ENCODE peak calls at places on chromosomes 1 and 21, in seven cellular contexts. One of them, this sample, is unnamed.
A peak's percentile ranks its signal among the peaks of the same experiment; 100 is the strongest.

GRCh38 chr21:35414511-35415139 is 365.5 kb upstream of the RUNX1 start:
- ATAC-seq in pancreas: no peak
- ATAC-seq in activated naive CD8-positive, alpha-beta T cell treated with anti-CD3 and anti-CD28 coated beads, Interleukin-2, amount 10 ng/mL, durations not matched to agents 7 days and 5 days: no peak
- ATAC-seq in activated CD8-positive, alpha-beta T cell treated with anti-CD3 and anti-CD28 coated beads for 36 hours: no peak
- ATAC-seq in stimulated activated effector memory CD8-positive, alpha-beta T cell treated with anti-CD3 and anti-CD28 coated beads, Interleukin-12 subunit alpha, Interleukin-12 subunit beta, amount 100 ng/mL, for 72 hours: no peak
- ATAC-seq in activated naive CD4-positive, alpha-beta T cell treated with anti-CD3 and anti-CD28 coated beads, Interleukin-2, amount 50 U/mL, for 72 hours: no peak
- ATAC-seq in stimulated activated naive B cell treated with anti-CD40 and anti-IgM and Interleukin-4, amounts not matched to agents 10 μg/mL and 1 μg/mL and 100 μg/mL, for 72 hours: no peak
- ATAC-seq in this sample: no peak

GRCh38 chr1:161119017-161119378 is 1.1 kb downstream of the NIT1 start:
- ATAC-seq in activated CD8-positive, alpha-beta T cell treated with anti-CD3 and anti-CD28 coated beads for 36 hours: no peak
- ATAC-seq in stimulated activated effector memory CD8-positive, alpha-beta T cell treated with anti-CD3 and anti-CD28 coated beads, Interleukin-12 subunit alpha, Interleukin-12 subunit beta, amount 100 ng/mL, for 72 hours: no peak
- ATAC-seq in pancreas: peak; percentile 35
- ATAC-seq in activated naive CD4-positive, alpha-beta T cell treated with anti-CD3 and anti-CD28 coated beads, Interleukin-2, amount 50 U/mL, for 72 hours: no peak
- ATAC-seq in activated naive CD8-positive, alpha-beta T cell treated with anti-CD3 and anti-CD28 coated beads, Interleukin-2, amount 10 ng/mL, durations not matched to agents 7 days and 5 days: no peak
- ATAC-seq in stimulated activated naive B cell treated with anti-CD40 and anti-IgM and Interleukin-4, amounts not matched to agents 10 μg/mL and 1 μg/mL and 100 μg/mL, for 72 hours: no peak
- ATAC-seq in this sample: no peak

GRCh38 chr1:226364129-226364899 is 43.6 kb downstream of the PARP1 start:
- ATAC-seq in activated naive CD8-positive, alpha-beta T cell treated with anti-CD3 and anti-CD28 coated beads, Interleukin-2, amount 10 ng/mL, durations not matched to agents 7 days and 5 days: no peak
- ATAC-seq in pancreas: no peak
- ATAC-seq in activated CD8-positive, alpha-beta T cell treated with anti-CD3 and anti-CD28 coated beads for 36 hours: no peak
- ATAC-seq in stimulated activated naive B cell treated with anti-CD40 and anti-IgM and Interleukin-4, amounts not matched to agents 10 μg/mL and 1 μg/mL and 100 μg/mL, for 72 hours: no peak
- ATAC-seq in activated naive CD4-positive, alpha-beta T cell treated with anti-CD3 and anti-CD28 coated beads, Interleukin-2, amount 50 U/mL, for 72 hours: no peak
- ATAC-seq in stimulated activated effector memory CD8-positive, alpha-beta T cell treated with anti-CD3 and anti-CD28 coated beads, Interleukin-12 subunit alpha, Interleukin-12 subunit beta, amount 100 ng/mL, for 72 hours: no peak
- ATAC-seq in this sample: no peak

GRCh38 chr21:14797543-14797942 is 251.4 kb upstream of the SAMSN1 start:
- ATAC-seq in pancreas: no peak
- ATAC-seq in activated naive CD8-positive, alpha-beta T cell treated with anti-CD3 and anti-CD28 coated beads, Interleukin-2, amount 10 ng/mL, durations not matched to agents 7 days and 5 days: no peak
- ATAC-seq in stimulated activated naive B cell treated with anti-CD40 and anti-IgM and Interleukin-4, amounts not matched to agents 10 μg/mL and 1 μg/mL and 100 μg/mL, for 72 hours: no peak
- ATAC-seq in activated CD8-positive, alpha-beta T cell treated with anti-CD3 and anti-CD28 coated beads for 36 hours: no peak
- ATAC-seq in stimulated activated effector memory CD8-positive, alpha-beta T cell treated with anti-CD3 and anti-CD28 coated beads, Interleukin-12 subunit alpha, Interleukin-12 subunit beta, amount 100 ng/mL, for 72 hours: no peak
- ATAC-seq in activated naive CD4-positive, alpha-beta T cell treated with anti-CD3 and anti-CD28 coated beads, Interleukin-2, amount 50 U/mL, for 72 hours: no peak
- ATAC-seq in this sample: no peak

GRCh38 chr1:184419734-184420161 is 32.9 kb downstream of the C1orf21 start:
- ATAC-seq in activated CD8-positive, alpha-beta T cell treated with anti-CD3 and anti-CD28 coated beads for 36 hours: no peak
- ATAC-seq in stimulated activated effector memory CD8-positive, alpha-beta T cell treated with anti-CD3 and anti-CD28 coated beads, Interleukin-12 subunit alpha, Interleukin-12 subunit beta, amount 100 ng/mL, for 72 hours: no peak
- ATAC-seq in activated naive CD8-positive, alpha-beta T cell treated with anti-CD3 and anti-CD28 coated beads, Interleukin-2, amount 10 ng/mL, durations not matched to agents 7 days and 5 days: no peak
- ATAC-seq in activated naive CD4-positive, alpha-beta T cell treated with anti-CD3 and anti-CD28 coated beads, Interleukin-2, amount 50 U/mL, for 72 hours: no peak
- ATAC-seq in stimulated activated naive B cell treated with anti-CD40 and anti-IgM and Interleukin-4, amounts not matched to agents 10 μg/mL and 1 μg/mL and 100 μg/mL, for 72 hours: no peak
- ATAC-seq in pancreas: no peak
- ATAC-seq in this sample: peak; percentile 31

GRCh38 chr1:156064615-156065014 is 3.7 kb downstream of the RAB25 start:
- ATAC-seq in stimulated activated effector memory CD8-positive, alpha-beta T cell treated with anti-CD3 and anti-CD28 coated beads, Interleukin-12 subunit alpha, Interleukin-12 subunit beta, amount 100 ng/mL, for 72 hours: peak; percentile 72
- ATAC-seq in activated naive CD4-positive, alpha-beta T cell treated with anti-CD3 and anti-CD28 coated beads, Interleukin-2, amount 50 U/mL, for 72 hours: peak; percentile 67
- ATAC-seq in pancreas: no peak
- ATAC-seq in stimulated activated naive B cell treated with anti-CD40 and anti-IgM and Interleukin-4, amounts not matched to agents 10 μg/mL and 1 μg/mL and 100 μg/mL, for 72 hours: no peak
- ATAC-seq in activated CD8-positive, alpha-beta T cell treated with anti-CD3 and anti-CD28 coated beads for 36 hours: peak; percentile 46
- ATAC-seq in activated naive CD8-positive, alpha-beta T cell treated with anti-CD3 and anti-CD28 coated beads, Interleukin-2, amount 10 ng/mL, durations not matched to agents 7 days and 5 days: no peak
- ATAC-seq in this sample: no peak

GRCh38 chr1:28921286-28921869 is 7.0 kb downstream of the EPB41 start:
- ATAC-seq in stimulated activated naive B cell treated with anti-CD40 and anti-IgM and Interleukin-4, amounts not matched to agents 10 μg/mL and 1 μg/mL and 100 μg/mL, for 72 hours: no peak
- ATAC-seq in activated CD8-positive, alpha-beta T cell treated with anti-CD3 and anti-CD28 coated beads for 36 hours: no peak
- ATAC-seq in activated naive CD8-positive, alpha-beta T cell treated with anti-CD3 and anti-CD28 coated beads, Interleukin-2, amount 10 ng/mL, durations not matched to agents 7 days and 5 days: no peak
- ATAC-seq in stimulated activated effector memory CD8-positive, alpha-beta T cell treated with anti-CD3 and anti-CD28 coated beads, Interleukin-12 subunit alpha, Interleukin-12 subunit beta, amount 100 ng/mL, for 72 hours: no peak
- ATAC-seq in activated naive CD4-positive, alpha-beta T cell treated with anti-CD3 and anti-CD28 coated beads, Interleukin-2, amount 50 U/mL, for 72 hours: no peak
- ATAC-seq in pancreas: no peak
- ATAC-seq in this sample: no peak

GRCh38 chr1:11101347-11101746 is 1.7 kb upstream of the EXOSC10 start:
- ATAC-seq in activated naive CD8-positive, alpha-beta T cell treated with anti-CD3 and anti-CD28 coated beads, Interleukin-2, amount 10 ng/mL, durations not matched to agents 7 days and 5 days: no peak
- ATAC-seq in activated naive CD4-positive, alpha-beta T cell treated with anti-CD3 and anti-CD28 coated beads, Interleukin-2, amount 50 U/mL, for 72 hours: no peak
- ATAC-seq in pancreas: no peak
- ATAC-seq in stimulated activated effector memory CD8-positive, alpha-beta T cell treated with anti-CD3 and anti-CD28 coated beads, Interleukin-12 subunit alpha, Interleukin-12 subunit beta, amount 100 ng/mL, for 72 hours: no peak
- ATAC-seq in activated CD8-positive, alpha-beta T cell treated with anti-CD3 and anti-CD28 coated beads for 36 hours: no peak
- ATAC-seq in stimulated activated naive B cell treated with anti-CD40 and anti-IgM and Interleukin-4, amounts not matched to agents 10 μg/mL and 1 μg/mL and 100 μg/mL, for 72 hours: no peak
- ATAC-seq in this sample: no peak

GRCh38 chr21:17679002-17679600 is 66.4 kb upstream of the BTG3 start:
- ATAC-seq in stimulated activated effector memory CD8-positive, alpha-beta T cell treated with anti-CD3 and anti-CD28 coated beads, Interleukin-12 subunit alpha, Interleukin-12 subunit beta, amount 100 ng/mL, for 72 hours: peak; percentile 87
- ATAC-seq in stimulated activated naive B cell treated with anti-CD40 and anti-IgM and Interleukin-4, amounts not matched to agents 10 μg/mL and 1 μg/mL and 100 μg/mL, for 72 hours: peak; percentile 90
- ATAC-seq in activated CD8-positive, alpha-beta T cell treated with anti-CD3 and anti-CD28 coated beads for 36 hours: peak; percentile 87
- ATAC-seq in pancreas: peak; percentile 80
- ATAC-seq in activated naive CD4-positive, alpha-beta T cell treated with anti-CD3 and anti-CD28 coated beads, Interleukin-2, amount 50 U/mL, for 72 hours: peak; percentile 78
- ATAC-seq in activated naive CD8-positive, alpha-beta T cell treated with anti-CD3 and anti-CD28 coated beads, Interleukin-2, amount 10 ng/mL, durations not matched to agents 7 days and 5 days: peak; percentile 54
- ATAC-seq in this sample: peak; percentile 68

GRCh38 chr1:112982853-112983539 is 27.0 kb upstream of the SLC16A1 start:
- ATAC-seq in activated naive CD8-positive, alpha-beta T cell treated with anti-CD3 and anti-CD28 coated beads, Interleukin-2, amount 10 ng/mL, durations not matched to agents 7 days and 5 days: no peak
- ATAC-seq in pancreas: no peak
- ATAC-seq in activated CD8-positive, alpha-beta T cell treated with anti-CD3 and anti-CD28 coated beads for 36 hours: no peak
- ATAC-seq in stimulated activated effector memory CD8-positive, alpha-beta T cell treated with anti-CD3 and anti-CD28 coated beads, Interleukin-12 subunit alpha, Interleukin-12 subunit beta, amount 100 ng/mL, for 72 hours: no peak
- ATAC-seq in stimulated activated naive B cell treated with anti-CD40 and anti-IgM and Interleukin-4, amounts not matched to agents 10 μg/mL and 1 μg/mL and 100 μg/mL, for 72 hours: peak; percentile 71
- ATAC-seq in activated naive CD4-positive, alpha-beta T cell treated with anti-CD3 and anti-CD28 coated beads, Interleukin-2, amount 50 U/mL, for 72 hours: no peak
- ATAC-seq in this sample: no peak

GRCh38 chr1:222370911-222371717 is 176.8 kb downstream of the HHIPL2 start:
- ATAC-seq in pancreas: no peak
- ATAC-seq in activated naive CD8-positive, alpha-beta T cell treated with anti-CD3 and anti-CD28 coated beads, Interleukin-2, amount 10 ng/mL, durations not matched to agents 7 days and 5 days: no peak
- ATAC-seq in activated naive CD4-positive, alpha-beta T cell treated with anti-CD3 and anti-CD28 coated beads, Interleukin-2, amount 50 U/mL, for 72 hours: no peak
- ATAC-seq in stimulated activated naive B cell treated with anti-CD40 and anti-IgM and Interleukin-4, amounts not matched to agents 10 μg/mL and 1 μg/mL and 100 μg/mL, for 72 hours: no peak
- ATAC-seq in stimulated activated effector memory CD8-positive, alpha-beta T cell treated with anti-CD3 and anti-CD28 coated beads, Interleukin-12 subunit alpha, Interleukin-12 subunit beta, amount 100 ng/mL, for 72 hours: no peak
- ATAC-seq in activated CD8-positive, alpha-beta T cell treated with anti-CD3 and anti-CD28 coated beads for 36 hours: no peak
- ATAC-seq in this sample: no peak

GRCh38 chr1:189752461-189752860 is 725.2 kb downstream of the BRINP3 start:
- ATAC-seq in pancreas: no peak
- ATAC-seq in activated naive CD8-positive, alpha-beta T cell treated with anti-CD3 and anti-CD28 coated beads, Interleukin-2, amount 10 ng/mL, durations not matched to agents 7 days and 5 days: no peak
- ATAC-seq in stimulated activated effector memory CD8-positive, alpha-beta T cell treated with anti-CD3 and anti-CD28 coated beads, Interleukin-12 subunit alpha, Interleukin-12 subunit beta, amount 100 ng/mL, for 72 hours: no peak
- ATAC-seq in stimulated activated naive B cell treated with anti-CD40 and anti-IgM and Interleukin-4, amounts not matched to agents 10 μg/mL and 1 μg/mL and 100 μg/mL, for 72 hours: no peak
- ATAC-seq in activated naive CD4-positive, alpha-beta T cell treated with anti-CD3 and anti-CD28 coated beads, Interleukin-2, amount 50 U/mL, for 72 hours: no peak
- ATAC-seq in activated CD8-positive, alpha-beta T cell treated with anti-CD3 and anti-CD28 coated beads for 36 hours: no peak
- ATAC-seq in this sample: no peak